ENCODE peak calls at places on chromosomes 16 and 17, in five cellular contexts. E is gastrocnemius medialis, R is uterus, L is stomach, O is A549. Z is an unnamed sample.

GRCh38 chr16:47134550-47134949 is 9.2 kb downstream of the NETO2 start:
- DNase-seq in E (no peak), R (no peak), L (no peak), O (no peak), Z (no peak)

GRCh38 chr16:704552-705380 is 835 bp downstream of the FBXL16 start:
- DNase-seq in E (no peak), R (no peak), L (no peak), O (no peak), Z (no peak)

GRCh38 chr17:1636732-1637285 is 8.2 kb upstream of the SLC43A2 start:
- DNase-seq in E (no peak), R (no peak), L (no peak), O (no peak), Z (no peak)

GRCh38 chr16:48329138-48329537 is 56.1 kb downstream of the SIAH1 start:
- DNase-seq in E (no peak), R (no peak), L (no peak), O (no peak), Z (no peak)

GRCh38 chr16:53219795-53220194 is 165.0 kb downstream of the CHD9 start:
- DNase-seq in E (no peak), R (no peak), L (no peak), O (peak), Z (no peak)

GRCh38 chr16:55971447-55971846 is 96.3 kb upstream of the CES5A start:
- DNase-seq in E (no peak), R (no peak), L (no peak), O (no peak), Z (no peak)

GRCh38 chr17:12463102-12463501 is 202.6 kb upstream of the MYOCD start:
- DNase-seq in E (no peak), R (peak), L (no peak), O (no peak), Z (no peak)

GRCh38 chr17:65231662-65232335 is 94.6 kb downstream of the RGS9 start:
- DNase-seq in E (no peak), R (no peak), L (peak), O (peak), Z (no peak)

GRCh38 chr16:72878301-72879269 is 169.3 kb downstream of the ZFHX3 start:
- DNase-seq in E (no peak), R (no peak), L (no peak), O (no peak), Z (no peak)

GRCh38 chr16:56424791-56425438 is 430 bp downstream of the AMFR start:
- DNase-seq in E (no peak), R (peak), L (no peak), O (no peak), Z (peak)

GRCh38 chr16:67016681-67017450 is 12.1 kb upstream of the CBFB start:
- DNase-seq in E (no peak), R (peak), L (no peak), O (no peak), Z (no peak)

GRCh38 chr17:14033166-14033565 is 36.1 kb upstream of the COX10 start:
- DNase-seq in E (no peak), R (no peak), L (no peak), O (no peak), Z (no peak)

GRCh38 chr16:64440421-64440831 is 681.4 kb downstream of the CDH11 start:
- DNase-seq in E (peak), R (no peak), L (no peak), O (peak), Z (no peak)

GRCh38 chr17:71866095-71866494 is 254.7 kb upstream of the SOX9 start:
- DNase-seq in E (no peak), R (no peak), L (no peak), O (no peak), Z (no peak)

GRCh38 chr16:78836802-78837489 is 737.5 kb downstream of the WWOX start:
- DNase-seq in E (no peak), R (no peak), L (no peak), O (no peak), Z (no peak)

GRCh38 chr16:31190061-31190460 is 10.1 kb downstream of the FUS start:
- DNase-seq in E (no peak), R (no peak), L (no peak), O (no peak), Z (no peak)
- TF ChIP-seq POLR2A in E (no peak), R (no peak), L (no peak), O (no peak), Z (no peak)

GRCh38 chr17:18857864-18858566 is at the start of gene PRPSAP2:
- DNase-seq in E (peak), R (peak), L (peak), O (peak), Z (peak)
- TF ChIP-seq POLR2A in E (peak), R (peak), L (no peak), O (peak), Z (peak)

DNA sequence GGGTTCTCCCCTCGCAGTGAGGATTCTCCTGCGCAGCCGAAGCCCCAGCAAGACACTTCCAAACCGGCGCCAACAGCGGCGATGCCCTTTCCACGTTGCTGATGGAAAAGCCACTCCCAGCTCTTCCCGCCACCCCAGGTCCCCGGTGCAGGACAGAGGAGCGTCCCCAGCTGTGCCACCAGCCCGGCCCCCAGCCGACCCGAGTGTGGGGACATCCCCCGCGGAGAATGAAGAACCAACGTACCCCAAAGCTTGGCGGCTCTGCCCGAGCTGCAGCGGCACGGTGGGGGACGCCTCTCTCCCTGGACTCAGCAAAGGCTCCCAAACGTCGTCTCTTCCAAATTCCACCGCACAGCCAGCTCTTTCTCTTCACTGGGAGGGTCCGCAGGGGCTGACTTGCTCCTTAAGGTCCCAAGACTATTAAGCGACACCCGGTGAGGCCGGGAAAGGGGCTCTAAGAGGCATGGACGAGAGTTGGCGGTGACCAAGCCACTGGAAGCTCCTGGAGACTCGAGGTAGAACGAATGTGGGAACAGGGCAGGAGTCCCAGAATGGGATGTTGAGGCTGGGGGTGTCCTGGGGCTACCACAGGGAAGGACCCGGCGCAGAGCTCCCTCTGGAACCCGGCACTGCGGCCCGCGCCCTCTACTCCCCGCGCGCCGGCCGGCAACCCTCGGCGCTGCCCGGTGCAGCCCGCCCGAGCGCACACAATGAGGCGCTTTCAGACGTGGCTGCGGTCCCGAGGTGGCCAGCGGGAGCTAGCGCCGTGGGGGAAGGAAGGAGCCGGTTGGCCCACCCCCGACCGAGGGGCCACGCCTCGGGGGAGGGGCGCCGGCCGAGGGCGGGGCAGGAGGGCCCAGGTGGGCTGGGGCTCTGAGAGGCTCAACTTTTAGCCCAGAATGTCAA is at the start of gene CHST6:
- DNase-seq in E (no peak), R (no peak), L (no peak), O (peak), Z (no peak)
- TF ChIP-seq POLR2A in E (no peak), R (peak), L (no peak), O (no peak), Z (peak)

GRCh38 chr17:7405413-7405881 is 1.6 kb upstream of the TMEM256 start:
- DNase-seq in E (no peak), R (peak), L (no peak), O (no peak), Z (no peak)

GRCh38 chr17:7404737-7405412 is 978 bp upstream of the TMEM256 start:
- DNase-seq in E (peak), R (peak), L (peak), O (no peak), Z (peak)

GRCh38 chr17:7405882-7406825 is 1.5 kb upstream of the NLGN2 start:
- DNase-seq in E (no peak), R (no peak), L (no peak), O (no peak), Z (no peak)

GRCh38 chr17:7403043-7403901 is 625 bp downstream of the TMEM256 start:
- DNase-seq in E (peak), R (peak), L (peak), O (peak), Z (peak)

GRCh38 chr17:7403902-7404736 is at the start of gene TMEM256:
- DNase-seq in E (peak), R (peak), L (peak), O (peak), Z (peak)
- TF ChIP-seq POLR2A in E (peak), R (peak), L (peak), O (peak), Z (peak)

DNA sequence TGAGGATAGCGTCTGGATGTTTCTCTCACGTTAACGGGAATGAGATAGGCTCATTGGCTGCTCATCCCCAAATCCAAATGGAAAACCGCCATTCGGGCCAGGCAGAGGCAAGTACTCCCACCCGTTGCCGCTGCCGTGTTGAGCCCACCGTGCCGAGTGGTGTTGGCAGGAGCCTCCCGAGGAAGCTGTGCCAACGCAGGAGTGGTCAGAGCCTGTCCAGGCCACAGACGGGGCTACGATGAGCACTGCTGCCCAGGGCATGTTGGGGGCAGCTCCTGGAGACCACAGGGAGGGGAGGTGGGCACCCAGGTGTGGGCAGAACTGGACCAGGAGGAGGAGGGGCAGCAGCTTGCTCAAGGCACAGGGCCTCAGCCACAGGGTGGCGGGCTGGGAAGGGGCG is 72.0 kb downstream of the KLHDC4 start:
- DNase-seq in E (no peak), R (no peak), L (no peak), O (no peak), Z (no peak)
- TF ChIP-seq POLR2A in E (no peak), R (no peak), L (no peak), O (no peak), Z (no peak)

DNA sequence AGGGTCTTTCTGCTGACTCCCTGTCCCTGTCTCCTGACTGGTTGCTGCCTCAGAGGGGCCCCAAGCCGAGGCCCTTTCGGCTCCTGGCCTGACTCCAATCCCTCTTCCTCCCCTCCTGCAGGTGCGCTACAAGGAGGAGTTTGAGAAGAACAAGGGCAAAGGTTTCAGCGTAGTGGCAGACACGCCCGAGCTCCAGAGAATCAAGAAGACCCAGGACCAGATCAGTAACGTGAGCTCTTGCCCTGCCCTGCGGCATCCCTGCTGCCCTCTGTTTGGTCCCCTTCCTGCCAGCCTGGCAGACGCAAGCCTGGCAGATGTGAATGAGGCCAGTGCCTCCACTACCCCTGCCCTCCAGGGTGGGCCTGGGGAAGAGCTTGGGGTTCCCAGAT is 27.1 kb upstream of the LASP1NB start:
- DNase-seq in E (no peak), R (no peak), L (no peak), O (no peak), Z (no peak)
- TF ChIP-seq POLR2A in E (no peak), R (no peak), L (no peak), O (no peak), Z (no peak)

GRCh38 chr16:30054451-30054850 is 11.1 kb upstream of the ALDOA start:
- DNase-seq in E (no peak), R (no peak), L (no peak), O (no peak), Z (no peak)

GRCh38 chr16:30054959-30055553 is 10.5 kb upstream of the ALDOA start:
- DNase-seq in E (no peak), R (no peak), L (peak), O (peak), Z (no peak)

GRCh38 chr16:30052671-30053372 is 12.7 kb upstream of the ALDOA start:
- DNase-seq in E (peak), R (peak), L (peak), O (peak), Z (peak)

GRCh38 chr16:30051518-30051917 is 14.0 kb upstream of the ALDOA start:
- DNase-seq in E (no peak), R (no peak), L (no peak), O (no peak), Z (no peak)

DNA sequence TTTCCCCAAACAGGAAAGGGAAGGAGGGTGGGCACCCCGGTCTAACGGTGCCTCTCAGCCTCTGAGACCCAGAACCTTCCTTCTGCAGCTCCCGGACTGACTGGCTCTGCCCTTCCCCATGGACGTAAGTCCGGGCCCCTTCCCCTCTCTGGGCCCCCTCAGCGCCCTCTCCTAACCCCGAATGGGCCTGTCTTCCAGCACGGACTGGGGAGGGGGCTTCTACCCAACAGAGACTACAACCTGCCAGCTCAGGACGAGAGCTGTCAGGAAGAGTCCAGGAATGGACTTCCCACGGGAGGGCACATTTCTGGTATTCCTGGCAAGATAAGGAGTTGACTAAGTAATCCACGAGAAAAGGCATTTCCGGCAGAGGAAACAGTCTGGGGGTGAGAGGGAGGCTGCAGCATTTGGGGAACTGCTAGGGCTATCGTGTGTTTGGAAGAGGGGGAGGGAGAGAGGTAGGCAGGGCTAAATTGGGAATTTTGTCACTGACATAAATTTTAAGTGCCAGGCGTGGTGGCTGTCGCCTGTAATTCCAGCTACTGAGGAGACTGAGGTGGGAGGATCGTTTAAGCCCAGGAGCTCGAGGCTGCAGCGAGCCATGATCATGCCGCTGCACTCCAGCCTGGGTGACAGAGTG is 12.1 kb upstream of the ALDOA start:
- DNase-seq in E (no peak), R (no peak), L (no peak), O (no peak), Z (no peak)
- TF ChIP-seq POLR2A in E (no peak), R (no peak), L (no peak), O (no peak), Z (no peak)

GRCh38 chr16:88769617-88770458 is 15.2 kb downstream of the PIEZO1 start:
- DNase-seq in E (no peak), R (no peak), L (no peak), O (peak), Z (no peak)
- TF ChIP-seq POLR2A in E (no peak), R (no peak), L (no peak), O (no peak), Z (no peak)

Z was measured in tibial nerve.